ENCODE peak calls at places on chromosome X, in nine cellular contexts. E is CD8-positive, alpha-beta memory T cell; C is stimulated activated CD4-positive, alpha-beta T cell treated with anti-CD3 and anti-CD28 coated beads, TNF-alpha, amount 100 ng/mL, for 24 hours; Q is DMS53; D is T-helper 9 cell; F is Right ventricle myocardium inferior; Z is C1 segment of cervical spinal cord; W is activated CD4-positive, alpha-beta T cell treated with anti-CD3 and anti-CD28 coated beads, Interleukin-2, amount 50 U/mL, for 48 hours; U is MG63. N is an unnamed sample.

GRCh38 chrX:47646636-47647035 is 3.7 kb downstream of the ELK1 start:
- DNase-seq in E (no peak), C (no peak), Q (no peak), D (no peak), F (no peak), Z (no peak), W (no peak), U (no peak), N (no peak)

GRCh38 chrX:576904-577303 is 53.7 kb upstream of the SHOX start:
- DNase-seq in E (no peak), C (no peak), Q (no peak), D (no peak), F (no peak), Z (no peak), W (no peak), U (no peak), N (no peak)

GRCh38 chrX:17377795-17378194 is 2.8 kb downstream of the NHS start:
- DNase-seq in E (no peak), C (no peak), Q (peak), D (no peak), F (no peak), Z (no peak), W (peak), U (no peak), N (no peak)

GRCh38 chrX:155235891-155236290 is 19.6 kb downstream of the VBP1 start:
- DNase-seq in E (no peak), C (no peak), Q (no peak), D (no peak), F (no peak), Z (no peak), W (no peak), U (no peak), N (no peak)

GRCh38 chrX:54641530-54641929 is 111.5 kb downstream of the GNL3L start:
- DNase-seq in E (no peak), C (no peak), Q (no peak), D (no peak), F (no peak), Z (no peak), W (no peak), U (no peak), N (no peak)

GRCh38 chrX:48505481-48505880 is 3.3 kb upstream of the PORCN start:
- DNase-seq in E (no peak), C (no peak), Q (no peak), D (no peak), F (no peak), Z (no peak), W (no peak), U (no peak), N (no peak)

GRCh38 chrX:75746891-75747639 is 38.0 kb downstream of the MAGEE2 start:
- DNase-seq in E (peak), C (peak), Q (peak), D (no peak), F (peak), Z (no peak), W (peak), U (peak), N (peak)

GRCh38 chrX:21153503-21153902 is 220.7 kb upstream of the CNKSR2 start:
- DNase-seq in E (no peak), C (no peak), Q (no peak), D (no peak), F (no peak), Z (no peak), W (no peak), U (no peak), N (no peak)

GRCh38 chrX:114999906-115000305 is 17.5 kb downstream of the IL13RA2 start:
- DNase-seq in E (no peak), C (no peak), Q (no peak), D (no peak), F (no peak), Z (no peak), W (no peak), U (no peak), N (no peak)

GRCh38 chrX:38095971-38096529 is 89.7 kb downstream of the SYTL5 start:
- DNase-seq in E (no peak), C (no peak), Q (peak), D (no peak), F (no peak), Z (no peak), W (no peak), U (no peak), N (peak)

GRCh38 chrX:39309018-39309620 is 507.9 kb downstream of the MID1IP1 start:
- DNase-seq in E (no peak), C (peak), Q (peak), D (peak), F (no peak), Z (no peak), W (peak), U (no peak), N (peak)

GRCh38 chrX:146409528-146409927 is 400.0 kb upstream of the CXorf51B start:
- DNase-seq in E (no peak), C (no peak), Q (no peak), D (no peak), F (no peak), Z (no peak), W (no peak), U (no peak), N (no peak)

GRCh38 chrX:5415738-5416137 is 812.9 kb downstream of the NLGN4X start:
- DNase-seq in E (no peak), C (no peak), Q (no peak), D (no peak), F (no peak), Z (no peak), W (no peak), U (no peak), N (no peak)

GRCh38 chrX:103817502-103817901 is 14.6 kb downstream of the RAB9B start:
- DNase-seq in E (no peak), C (peak), Q (peak), D (peak), F (no peak), Z (no peak), W (no peak), U (no peak), N (peak)

GRCh38 chrX:107849747-107850478 is 24.2 kb downstream of the MID2 start:
- DNase-seq in E (no peak), C (no peak), Q (peak), D (no peak), F (no peak), Z (no peak), W (no peak), U (no peak), N (peak)

GRCh38 chrX:21639775-21640174 is 18.4 kb downstream of the KLHL34 start:
- DNase-seq in E (no peak), C (no peak), Q (no peak), D (no peak), F (no peak), Z (no peak), W (no peak), U (no peak), N (no peak)

GRCh38 chrX:40845331-40845911 is 110.1 kb upstream of the MED14 start:
- DNase-seq in E (no peak), C (no peak), Q (no peak), D (no peak), F (no peak), Z (no peak), W (no peak), U (peak), N (peak)

GRCh38 chrX:23372220-23372902 is 37.7 kb downstream of the PTCHD1 start:
- DNase-seq in E (no peak), C (no peak), Q (peak), D (no peak), F (no peak), Z (no peak), W (no peak), U (no peak), N (no peak)

GRCh38 chrX:41672643-41673042 is 16.1 kb upstream of the GPR34 start:
- DNase-seq in E (no peak), C (no peak), Q (no peak), D (no peak), F (no peak), Z (no peak), W (no peak), U (no peak), N (no peak)

GRCh38 chrX:39759526-39760224 is 338.1 kb downstream of the BCOR start:
- DNase-seq in E (no peak), C (no peak), Q (peak), D (no peak), F (no peak), Z (no peak), W (no peak), U (peak), N (peak)

GRCh38 chrX:18252644-18253359 is 32.1 kb upstream of the BEND2 start:
- DNase-seq in E (no peak), C (no peak), Q (no peak), D (no peak), F (no peak), Z (no peak), W (no peak), U (no peak), N (peak)

GRCh38 chrX:9102956-9103355 is 69.0 kb upstream of the FAM9B start:
- DNase-seq in E (no peak), C (no peak), Q (no peak), D (no peak), F (no peak), Z (no peak), W (no peak), U (no peak), N (no peak)

GRCh38 chrX:120358687-120359086 is 3.2 kb upstream of the ATP1B4 start:
- DNase-seq in E (no peak), C (peak), Q (no peak), D (no peak), F (no peak), Z (no peak), W (peak), U (peak), N (no peak)

GRCh38 chrX:56733459-56734046 is 4.5 kb downstream of the NBDY start:
- DNase-seq in E (peak), C (peak), Q (peak), D (peak), F (no peak), Z (no peak), W (peak), U (peak), N (peak)

GRCh38 chrX:98067611-98068010 is 1183.9 kb downstream of the RPA4 start:
- DNase-seq in E (no peak), C (no peak), Q (no peak), D (no peak), F (no peak), Z (no peak), W (no peak), U (no peak), N (no peak)

GRCh38 chrX:49675075-49675719 is 20.6 kb downstream of the PAGE1 start:
- DNase-seq in E (no peak), C (no peak), Q (no peak), D (no peak), F (no peak), Z (no peak), W (no peak), U (no peak), N (no peak)

GRCh38 chrX:115582871-115583729 is 22.1 kb downstream of the PLS3 start:
- DNase-seq in E (no peak), C (no peak), Q (no peak), D (no peak), F (no peak), Z (no peak), W (no peak), U (no peak), N (peak)

GRCh38 chrX:109889289-109890006 is 113.5 kb upstream of the TMEM164 start:
- DNase-seq in E (no peak), C (no peak), Q (no peak), D (no peak), F (no peak), Z (peak), W (no peak), U (peak), N (peak)

GRCh38 chrX:149504226-149504914 is 736 bp downstream of the IDS start:
- DNase-seq in E (peak), C (peak), Q (peak), D (peak), F (no peak), Z (no peak), W (peak), U (peak), N (peak)

GRCh38 chrX:29478336-29479069 is 736.9 kb upstream of the MAGEB2 start:
- DNase-seq in E (no peak), C (no peak), Q (peak), D (no peak), F (no peak), Z (no peak), W (no peak), U (peak), N (peak)

GRCh38 chrX:135697614-135698013 is 15.8 kb upstream of the CT45A1 start:
- DNase-seq in E (no peak), C (no peak), Q (peak), D (no peak), F (no peak), Z (no peak), W (no peak), U (no peak), N (no peak)

GRCh38 chrX:43225626-43226328 is 430.3 kb upstream of the MAOA start:
- DNase-seq in E (no peak), C (no peak), Q (peak), D (no peak), F (no peak), Z (no peak), W (no peak), U (no peak), N (no peak)

GRCh38 chrX:120452131-120452530 is 17.0 kb downstream of the LAMP2 start:
- DNase-seq in E (no peak), C (no peak), Q (peak), D (no peak), F (no peak), Z (no peak), W (no peak), U (no peak), N (peak)

GRCh38 chrX:51899741-51900140 is 6.3 kb downstream of the MAGED1 start:
- DNase-seq in E (no peak), C (no peak), Q (no peak), D (no peak), F (no peak), Z (no peak), W (no peak), U (no peak), N (no peak)

N was measured in dermis blood vessel endothelial cell.